ENCODE peak calls at places on chromosomes 1 and 21, in seven cellular contexts. One of them, this sample, is unnamed.

GRCh38 chr1:50978852-50979781 is 9.1 kb downstream of the CDKN2C start:
- DNase-seq in activated naive CD8-positive, alpha-beta T cell treated with anti-CD3 and anti-CD28 coated beads for 36 hours: no peak
- DNase-seq in heart left ventricle: no peak
- DNase-seq in BJ: no peak
- DNase-seq in left cardiac atrium: no peak
- DNase-seq in KBM-7: peak
- DNase-seq in stimulated activated CD4-positive, alpha-beta T cell treated with anti-CD3 and anti-CD28 coated beads, Interleukin-4, amount 100 ng/mL, for 4 hours: no peak
- DNase-seq in this sample: peak

GRCh38 chr1:207244409-207244801 is 77.1 kb upstream of the CD55 start:
- DNase-seq in activated naive CD8-positive, alpha-beta T cell treated with anti-CD3 and anti-CD28 coated beads for 36 hours: no peak
- DNase-seq in BJ: no peak
- DNase-seq in stimulated activated CD4-positive, alpha-beta T cell treated with anti-CD3 and anti-CD28 coated beads, Interleukin-4, amount 100 ng/mL, for 4 hours: no peak
- DNase-seq in KBM-7: no peak
- DNase-seq in left cardiac atrium: no peak
- DNase-seq in heart left ventricle: no peak
- DNase-seq in this sample: no peak

GRCh38 chr1:32336963-32337675 is 1.1 kb upstream of the MARCKSL1 start:
- DNase-seq in heart left ventricle: peak
- DNase-seq in left cardiac atrium: peak
- DNase-seq in KBM-7: peak
- DNase-seq in BJ: no peak
- DNase-seq in activated naive CD8-positive, alpha-beta T cell treated with anti-CD3 and anti-CD28 coated beads for 36 hours: peak
- DNase-seq in stimulated activated CD4-positive, alpha-beta T cell treated with anti-CD3 and anti-CD28 coated beads, Interleukin-4, amount 100 ng/mL, for 4 hours: peak
- DNase-seq in this sample: no peak

GRCh38 chr1:218546314-218546713 is 201.2 kb downstream of the TGFB2 start:
- DNase-seq in BJ: no peak
- DNase-seq in activated naive CD8-positive, alpha-beta T cell treated with anti-CD3 and anti-CD28 coated beads for 36 hours: no peak
- DNase-seq in heart left ventricle: no peak
- DNase-seq in KBM-7: no peak
- DNase-seq in stimulated activated CD4-positive, alpha-beta T cell treated with anti-CD3 and anti-CD28 coated beads, Interleukin-4, amount 100 ng/mL, for 4 hours: no peak
- DNase-seq in left cardiac atrium: no peak
- DNase-seq in this sample: no peak

GRCh38 chr1:225355863-225356262 is 72.0 kb downstream of the LBR start:
- DNase-seq in heart left ventricle: no peak
- DNase-seq in KBM-7: no peak
- DNase-seq in BJ: no peak
- DNase-seq in stimulated activated CD4-positive, alpha-beta T cell treated with anti-CD3 and anti-CD28 coated beads, Interleukin-4, amount 100 ng/mL, for 4 hours: no peak
- DNase-seq in left cardiac atrium: no peak
- DNase-seq in activated naive CD8-positive, alpha-beta T cell treated with anti-CD3 and anti-CD28 coated beads for 36 hours: no peak
- DNase-seq in this sample: no peak

GRCh38 chr1:27045973-27046558 is 33.4 kb upstream of the TENT5B start:
- DNase-seq in activated naive CD8-positive, alpha-beta T cell treated with anti-CD3 and anti-CD28 coated beads for 36 hours: peak
- DNase-seq in BJ: no peak
- DNase-seq in KBM-7: peak
- DNase-seq in stimulated activated CD4-positive, alpha-beta T cell treated with anti-CD3 and anti-CD28 coated beads, Interleukin-4, amount 100 ng/mL, for 4 hours: peak
- DNase-seq in left cardiac atrium: peak
- DNase-seq in heart left ventricle: peak
- DNase-seq in this sample: peak

GRCh38 chr1:103529746-103530145 is 4.2 kb downstream of the RNPC3 start:
- DNase-seq in KBM-7: no peak
- DNase-seq in left cardiac atrium: no peak
- DNase-seq in heart left ventricle: no peak
- DNase-seq in stimulated activated CD4-positive, alpha-beta T cell treated with anti-CD3 and anti-CD28 coated beads, Interleukin-4, amount 100 ng/mL, for 4 hours: peak
- DNase-seq in activated naive CD8-positive, alpha-beta T cell treated with anti-CD3 and anti-CD28 coated beads for 36 hours: peak
- DNase-seq in BJ: no peak
- DNase-seq in this sample: no peak

GRCh38 chr1:21313146-21313885 is 23.1 kb upstream of the ECE1 start:
- DNase-seq in left cardiac atrium: peak
- DNase-seq in stimulated activated CD4-positive, alpha-beta T cell treated with anti-CD3 and anti-CD28 coated beads, Interleukin-4, amount 100 ng/mL, for 4 hours: no peak
- DNase-seq in activated naive CD8-positive, alpha-beta T cell treated with anti-CD3 and anti-CD28 coated beads for 36 hours: no peak
- DNase-seq in KBM-7: no peak
- DNase-seq in heart left ventricle: no peak
- DNase-seq in BJ: peak
- DNase-seq in this sample: no peak

GRCh38 chr1:15882665-15883064 is 35.2 kb downstream of the SPEN start:
- DNase-seq in stimulated activated CD4-positive, alpha-beta T cell treated with anti-CD3 and anti-CD28 coated beads, Interleukin-4, amount 100 ng/mL, for 4 hours: no peak
- DNase-seq in KBM-7: no peak
- DNase-seq in BJ: no peak
- DNase-seq in heart left ventricle: no peak
- DNase-seq in activated naive CD8-positive, alpha-beta T cell treated with anti-CD3 and anti-CD28 coated beads for 36 hours: no peak
- DNase-seq in left cardiac atrium: no peak
- DNase-seq in this sample: no peak

GRCh38 chr1:151340870-151341754 is 5.9 kb downstream of the RFX5 start:
- DNase-seq in KBM-7: peak
- DNase-seq in activated naive CD8-positive, alpha-beta T cell treated with anti-CD3 and anti-CD28 coated beads for 36 hours: peak
- DNase-seq in left cardiac atrium: no peak
- DNase-seq in BJ: no peak
- DNase-seq in heart left ventricle: peak
- DNase-seq in stimulated activated CD4-positive, alpha-beta T cell treated with anti-CD3 and anti-CD28 coated beads, Interleukin-4, amount 100 ng/mL, for 4 hours: peak
- DNase-seq in this sample: peak

GRCh38 chr1:245549981-245550701 is 395.4 kb downstream of the KIF26B start:
- DNase-seq in left cardiac atrium: no peak
- DNase-seq in KBM-7: no peak
- DNase-seq in stimulated activated CD4-positive, alpha-beta T cell treated with anti-CD3 and anti-CD28 coated beads, Interleukin-4, amount 100 ng/mL, for 4 hours: no peak
- DNase-seq in activated naive CD8-positive, alpha-beta T cell treated with anti-CD3 and anti-CD28 coated beads for 36 hours: no peak
- DNase-seq in heart left ventricle: no peak
- DNase-seq in BJ: no peak
- DNase-seq in this sample: no peak

GRCh38 chr1:11730429-11730861 is 5.5 kb upstream of the AGTRAP start:
- DNase-seq in KBM-7: peak
- DNase-seq in BJ: no peak
- DNase-seq in left cardiac atrium: no peak
- DNase-seq in heart left ventricle: peak
- DNase-seq in activated naive CD8-positive, alpha-beta T cell treated with anti-CD3 and anti-CD28 coated beads for 36 hours: peak
- DNase-seq in stimulated activated CD4-positive, alpha-beta T cell treated with anti-CD3 and anti-CD28 coated beads, Interleukin-4, amount 100 ng/mL, for 4 hours: no peak
- DNase-seq in this sample: no peak

GRCh38 chr1:227938911-227939790 is 8.6 kb downstream of the WNT9A start:
- DNase-seq in left cardiac atrium: no peak
- DNase-seq in activated naive CD8-positive, alpha-beta T cell treated with anti-CD3 and anti-CD28 coated beads for 36 hours: no peak
- DNase-seq in heart left ventricle: peak
- DNase-seq in BJ: no peak
- DNase-seq in KBM-7: no peak
- DNase-seq in stimulated activated CD4-positive, alpha-beta T cell treated with anti-CD3 and anti-CD28 coated beads, Interleukin-4, amount 100 ng/mL, for 4 hours: no peak
- DNase-seq in this sample: no peak

GRCh38 chr1:231885209-231885854 is 258.7 kb downstream of the DISC1 start:
- DNase-seq in KBM-7: no peak
- DNase-seq in stimulated activated CD4-positive, alpha-beta T cell treated with anti-CD3 and anti-CD28 coated beads, Interleukin-4, amount 100 ng/mL, for 4 hours: no peak
- DNase-seq in activated naive CD8-positive, alpha-beta T cell treated with anti-CD3 and anti-CD28 coated beads for 36 hours: no peak
- DNase-seq in BJ: no peak
- DNase-seq in heart left ventricle: no peak
- DNase-seq in left cardiac atrium: no peak
- DNase-seq in this sample: no peak

GRCh38 chr1:200248541-200248940 is 161.3 kb downstream of the ZNF281 start:
- DNase-seq in stimulated activated CD4-positive, alpha-beta T cell treated with anti-CD3 and anti-CD28 coated beads, Interleukin-4, amount 100 ng/mL, for 4 hours: no peak
- DNase-seq in KBM-7: no peak
- DNase-seq in BJ: no peak
- DNase-seq in activated naive CD8-positive, alpha-beta T cell treated with anti-CD3 and anti-CD28 coated beads for 36 hours: no peak
- DNase-seq in heart left ventricle: no peak
- DNase-seq in left cardiac atrium: no peak
- DNase-seq in this sample: no peak

GRCh38 chr1:169368406-169368769 is 393 bp downstream of the BLZF1 start:
- DNase-seq in activated naive CD8-positive, alpha-beta T cell treated with anti-CD3 and anti-CD28 coated beads for 36 hours: peak
- DNase-seq in left cardiac atrium: peak
- DNase-seq in KBM-7: no peak
- DNase-seq in heart left ventricle: peak
- DNase-seq in stimulated activated CD4-positive, alpha-beta T cell treated with anti-CD3 and anti-CD28 coated beads, Interleukin-4, amount 100 ng/mL, for 4 hours: peak
- DNase-seq in BJ: no peak
- DNase-seq in this sample: peak

GRCh38 chr1:34715139-34715538 is 39.7 kb upstream of the GJB5 start:
- DNase-seq in activated naive CD8-positive, alpha-beta T cell treated with anti-CD3 and anti-CD28 coated beads for 36 hours: no peak
- DNase-seq in heart left ventricle: no peak
- DNase-seq in stimulated activated CD4-positive, alpha-beta T cell treated with anti-CD3 and anti-CD28 coated beads, Interleukin-4, amount 100 ng/mL, for 4 hours: no peak
- DNase-seq in BJ: no peak
- DNase-seq in KBM-7: no peak
- DNase-seq in left cardiac atrium: no peak
- DNase-seq in this sample: no peak

GRCh38 chr1:25989860-25990650 is 7.8 kb downstream of the PAFAH2 start:
- DNase-seq in heart left ventricle: no peak
- DNase-seq in activated naive CD8-positive, alpha-beta T cell treated with anti-CD3 and anti-CD28 coated beads for 36 hours: no peak
- DNase-seq in left cardiac atrium: no peak
- DNase-seq in KBM-7: no peak
- DNase-seq in stimulated activated CD4-positive, alpha-beta T cell treated with anti-CD3 and anti-CD28 coated beads, Interleukin-4, amount 100 ng/mL, for 4 hours: no peak
- DNase-seq in BJ: no peak
- DNase-seq in this sample: no peak

GRCh38 chr21:43322805-43323204 is 104.1 kb downstream of the SIK1 start:
- DNase-seq in stimulated activated CD4-positive, alpha-beta T cell treated with anti-CD3 and anti-CD28 coated beads, Interleukin-4, amount 100 ng/mL, for 4 hours: no peak
- DNase-seq in BJ: no peak
- DNase-seq in activated naive CD8-positive, alpha-beta T cell treated with anti-CD3 and anti-CD28 coated beads for 36 hours: no peak
- DNase-seq in heart left ventricle: no peak
- DNase-seq in KBM-7: no peak
- DNase-seq in left cardiac atrium: no peak
- DNase-seq in this sample: no peak

This sample was measured in thyroid gland.